ENCODE peak calls at places on chromosomes 12 and 14, in four cellular contexts. V is H9, J is mesendoderm, L is H1. M is an unnamed sample. For H3K79me1, the result is how much of the 10 kb centered on the place peaks cover.

GRCh38 chr14:101562659-101563351 is 1.5 kb downstream of the DIO3 start:
- DNase-seq in V (no peak), J (no peak), L (no peak), M (no peak)

GRCh38 chr14:61470954-61471279 is 149.5 kb downstream of the PRKCH start:
- DNase-seq in V (no peak), J (no peak), L (no peak), M (no peak)

GRCh38 chr14:75150150-75150549 is 23.3 kb upstream of the NEK9 start:
- DNase-seq in V (no peak), J (no peak), L (no peak), M (no peak)

GRCh38 chr12:93536766-93537515 is 35.5 kb upstream of the SOCS2 start:
- DNase-seq in V (no peak), J (no peak), L (no peak), M (no peak)

GRCh38 chr14:36271939-36272907 is 48.2 kb downstream of the MBIP start:
- DNase-seq in V (no peak), J (no peak), L (no peak), M (no peak)

GRCh38 chr14:63164108-63164683 is 40.0 kb upstream of the RHOJ start:
- DNase-seq in V (no peak), J (no peak), L (no peak), M (no peak)

GRCh38 chr12:68794653-68795253 is 13.2 kb upstream of the MDM2 start:
- DNase-seq in V (no peak), J (no peak), L (no peak), M (no peak)

GRCh38 chr14:102088012-102088792 is 1.4 kb upstream of the HSP90AA1 start:
- DNase-seq in V (peak), J (peak), L (peak), M (no peak)

GRCh38 chr12:41302979-41303403 is 114.9 kb downstream of the PDZRN4 start:
- DNase-seq in V (no peak), J (no peak), L (no peak), M (no peak)

GRCh38 chr12:120257041-120257821 is 8.3 kb downstream of the PXN start:
- DNase-seq in V (peak), J (peak), L (no peak), M (no peak)

GRCh38 chr12:103969391-103969790 is 3.7 kb downstream of the TDG start:
- DNase-seq in V (no peak), J (peak), L (no peak), M (no peak)

GRCh38 chr12:62767506-62767905 is 167.4 kb downstream of the PPM1H start:
- DNase-seq in V (no peak), J (no peak), L (no peak), M (no peak)

GRCh38 chr12:32443491-32443890 is 44.1 kb downstream of the FGD4 start:
- DNase-seq in V (no peak), J (no peak), L (no peak), M (no peak)

GRCh38 chr12:89117448-89118034 is 234.8 kb downstream of the DUSP6 start:
- DNase-seq in V (no peak), J (peak), L (no peak), M (no peak)

GRCh38 chr12:131434208-131435125 is 276.4 kb upstream of the SFSWAP start:
- DNase-seq in V (no peak), J (peak), L (no peak), M (no peak)

GRCh38 chr12:87793134-87793533 is 236.1 kb downstream of the C12orf50 start:
- DNase-seq in V (no peak), J (no peak), L (no peak), M (no peak)

GRCh38 chr12:6965714-6966113 is 4.8 kb downstream of the PHB2 start:
- DNase-seq in V (no peak), J (no peak), L (no peak), M (no peak)

GRCh38 chr12:78580296-78580695 is 284.3 kb upstream of the SYT1 start:
- DNase-seq in V (no peak), J (no peak), L (no peak), M (no peak)

GRCh38 chr12:123231931-123232330 is 1.0 kb downstream of the MPHOSPH9 start:
- DNase-seq in V (no peak), J (no peak), L (no peak), M (no peak)

GRCh38 chr14:94171208-94171607 is 2.9 kb upstream of the PPP4R4 start:
- DNase-seq in V (no peak), J (no peak), L (no peak), M (no peak)

GRCh38 chr14:95620659-95621059 is 65.6 kb upstream of the TCL1B start:
- DNase-seq in V (no peak), J (no peak), L (no peak), M (no peak)

GRCh38 chr12:102616692-102617091 is 136.3 kb upstream of the IGF1 start:
- DNase-seq in V (no peak), J (no peak), L (no peak), M (no peak)

GRCh38 chr12:114412825-114413749 is 7.1 kb upstream of the TBX5 start:
- DNase-seq in V (no peak), J (peak), L (no peak), M (no peak)

GRCh38 chr14:75715926-75716780 is 55.1 kb downstream of the TTLL5 start:
- DNase-seq in V (no peak), J (peak), L (no peak), M (no peak)

GRCh38 chr12:56947633-56948535 is 9.5 kb downstream of the RDH16 start:
- DNase-seq in V (no peak), J (peak), L (no peak), M (no peak)

GRCh38 chr12:102182635-102183034 is 15.0 kb downstream of the PMCH start:
- DNase-seq in V (no peak), J (no peak), L (no peak), M (no peak)

GRCh38 chr14:104700747-104701215 is 11.4 kb downstream of the INF2 start:
- DNase-seq in V (no peak), J (no peak), L (no peak), M (no peak)

GRCh38 chr12:53044052-53044581 is 5.7 kb upstream of the TNS2 start:
- DNase-seq in V (peak), J (peak), L (no peak), M (no peak)

GRCh38 chr14:69611264-69612013 is at the start of gene SUSD6:
- DNase-seq in V (peak), J (peak), L (peak), M (peak)

GRCh38 chr14:94676495-94677238 is 64.5 kb downstream of the SERPINA3 start:
- DNase-seq in V (no peak), J (no peak), L (no peak), M (no peak)

DNA sequence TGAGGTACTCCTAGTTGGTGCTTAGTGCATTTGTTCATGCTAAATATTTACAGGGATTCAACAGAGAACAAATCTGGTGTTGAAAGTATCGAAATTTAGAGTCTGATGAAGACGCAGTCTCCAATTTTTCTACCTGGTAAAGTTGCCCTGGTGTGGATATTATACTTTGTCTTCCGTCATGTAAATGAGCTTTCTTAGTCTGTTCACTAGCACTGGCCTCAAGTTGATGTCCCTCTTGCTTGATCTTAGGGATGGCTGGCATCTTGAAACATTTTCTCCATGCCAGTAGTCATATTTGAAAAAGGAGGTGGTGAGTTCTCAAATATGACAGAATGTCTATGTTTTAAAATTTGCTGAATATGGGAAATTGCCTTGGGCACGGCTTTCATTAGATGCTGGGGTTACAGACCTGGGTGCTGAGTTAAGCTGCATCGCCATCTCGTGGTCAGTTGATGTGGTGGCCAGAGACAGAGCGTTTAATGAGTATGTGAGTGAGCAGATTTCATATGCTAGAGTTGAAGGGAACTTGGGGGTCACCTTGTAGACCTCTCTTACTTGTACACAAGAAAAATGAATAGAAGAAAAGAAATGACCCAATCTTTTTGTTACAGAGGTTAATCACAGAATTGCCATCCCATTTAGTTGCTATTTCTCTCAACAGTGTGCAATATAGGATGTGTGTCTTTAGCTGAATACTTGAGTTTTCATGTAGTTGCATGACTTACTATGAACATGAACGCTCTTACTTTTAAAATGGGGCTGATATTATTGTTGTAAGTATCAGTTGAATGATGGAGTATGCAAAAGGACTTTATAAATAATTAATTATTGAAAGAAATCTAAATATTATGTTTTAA is 172.8 kb upstream of the DCN start:
- DNase-seq in V (peak), J (peak), L (peak), M (peak)
- H3K4me2 ChIP-seq in V (no peak), J (no peak), L (no peak), M (no peak)

DNA sequence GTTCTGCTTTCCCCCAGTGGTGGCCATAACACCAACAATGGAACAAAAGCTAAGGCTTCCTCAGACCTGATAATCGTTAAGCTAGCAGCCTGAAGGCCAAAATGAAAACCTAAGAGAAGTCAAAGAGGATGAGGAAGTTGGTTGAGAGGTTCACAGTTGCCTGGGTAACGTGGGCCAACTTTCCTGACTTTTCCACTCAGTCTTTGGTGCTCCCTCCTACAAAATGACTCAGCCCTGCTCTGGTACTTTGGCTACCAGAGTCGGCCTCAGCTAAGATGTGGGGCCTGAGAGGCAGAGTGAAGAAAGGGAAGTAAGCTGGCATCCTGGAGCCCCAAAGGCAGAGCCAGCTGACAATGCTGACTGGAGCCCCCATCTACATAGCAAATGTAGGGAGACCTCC is 14.9 kb upstream of the FKBP11 start:
- DNase-seq in V (no peak), J (no peak), L (no peak), M (no peak)
- H3K79me1 ChIP-seq in V (under half), J (under half), L (under half), M (under half)

DNA sequence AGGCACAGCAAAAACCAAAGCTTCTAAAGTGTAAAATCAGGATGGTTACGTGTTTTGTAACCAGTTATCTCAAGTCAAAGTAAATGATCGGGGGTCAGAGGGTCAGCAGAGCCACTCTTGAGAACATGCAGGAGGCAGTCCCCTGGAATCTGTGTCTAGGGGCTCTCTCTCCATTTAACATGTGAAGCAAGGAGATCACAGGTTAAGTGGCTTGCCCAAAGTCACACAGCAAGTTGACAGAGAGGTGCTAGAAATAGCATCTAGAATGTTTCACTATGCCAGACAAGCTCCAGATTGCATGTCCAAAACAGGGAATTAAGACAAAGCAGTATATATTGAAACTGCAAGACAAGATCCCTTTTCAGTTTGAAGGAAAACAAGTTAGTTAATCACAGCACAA is 33.4 kb downstream of the PPTC7 start:
- DNase-seq in V (no peak), J (no peak), L (no peak), M (no peak)
- H2BK120ac ChIP-seq in V (no peak), J (no peak), L (no peak), M (no peak)

DNA sequence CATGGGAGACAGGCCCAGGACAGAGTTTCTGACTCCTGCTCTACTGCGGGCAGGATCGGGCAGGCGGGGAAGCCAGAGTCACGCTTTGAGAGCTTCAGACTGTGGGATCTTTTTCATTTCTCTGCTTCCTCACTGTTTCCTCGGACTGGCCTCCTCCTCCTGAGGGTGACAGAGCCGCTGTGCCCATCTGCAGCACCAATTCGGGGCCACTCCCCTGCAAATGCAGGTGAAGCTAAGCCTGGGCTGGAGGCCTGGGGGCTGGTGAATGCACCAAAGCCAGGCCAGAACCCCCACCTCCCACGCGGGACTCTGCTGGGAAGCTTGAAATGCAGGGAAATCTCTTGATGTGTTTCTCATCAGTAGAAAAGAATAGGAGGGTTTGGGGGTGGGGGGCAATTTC is 77.5 kb downstream of the FOXN3 start:
- DNase-seq in V (no peak), J (no peak), L (no peak), M (no peak)
- H3K4me2 ChIP-seq in V (no peak), J (no peak), L (no peak), M (no peak)